ENCODE peak calls at places on chromosomes 4 and X, in eight cellular contexts. T is endothelial cell of umbilical vein, G is fibroblast of lung, B is GM23248, I is PC-9, X is HepG2, N is K562, V is A673. U is an unnamed sample. For H3K36me3, the result is how much of the 10 kb centered on the place peaks cover.

GRCh38 chr4:111602848-111603247 is 542.4 kb upstream of the FAM241A start:
- DNase-seq in T (peak), G (peak), B (peak), I (no peak), X (no peak), N (no peak), V (peak), U (no peak)

GRCh38 chrX:51404445-51404844 is 71.8 kb downstream of the NUDT10 start:
- DNase-seq in T (no peak), G (no peak), B (no peak), I (no peak), X (no peak), N (no peak), V (no peak), U (no peak)

GRCh38 chrX:139969286-139969685 is 4.0 kb upstream of the CXorf66 start:
- DNase-seq in T (no peak), G (no peak), B (no peak), I (no peak), X (no peak), N (no peak), V (peak), U (no peak)

GRCh38 chrX:77946571-77946970 is 22.9 kb downstream of the PGAM4 start:
- DNase-seq in T (no peak), G (no peak), B (no peak), I (no peak), X (no peak), N (no peak), V (no peak), U (no peak)

GRCh38 chr4:144754562-144755410 is 108.8 kb downstream of the HHIP start:
- DNase-seq in T (peak), G (peak), B (peak), I (no peak), X (no peak), N (no peak), V (peak), U (peak)

GRCh38 chr4:101831816-101832215 is 41.3 kb downstream of the BANK1 start:
- DNase-seq in T (no peak), G (no peak), B (no peak), I (no peak), X (no peak), N (no peak), V (no peak), U (no peak)

GRCh38 chr4:185773419-185773818 is 38.6 kb downstream of the SORBS2 start:
- DNase-seq in T (peak), G (no peak), B (no peak), I (no peak), X (no peak), N (no peak), V (no peak), U (peak)

GRCh38 chrX:47224266-47224895 is 5.9 kb downstream of the CDK16 start:
- DNase-seq in T (no peak), G (no peak), B (no peak), I (no peak), X (no peak), N (no peak), V (no peak), U (no peak)

GRCh38 chrX:41602946-41603345 is 85.8 kb upstream of the GPR34 start:
- DNase-seq in T (peak), G (peak), B (peak), I (no peak), X (no peak), N (no peak), V (peak), U (peak)

GRCh38 chr4:154234576-154234975 is 257.0 kb downstream of the DCHS2 start:
- DNase-seq in T (no peak), G (no peak), B (peak), I (no peak), X (no peak), N (no peak), V (no peak), U (no peak)

GRCh38 chr4:24791043-24791442 is 4.3 kb upstream of the SOD3 start:
- DNase-seq in T (no peak), G (no peak), B (no peak), I (no peak), X (no peak), N (no peak), V (no peak), U (no peak)

GRCh38 chrX:65034292-65034640 is 58.0 kb upstream of the ZC4H2 start:
- DNase-seq in T (no peak), G (no peak), B (peak), I (no peak), X (no peak), N (no peak), V (no peak), U (peak)

GRCh38 chr4:25370242-25370641 is 6.8 kb upstream of the ANAPC4 start:
- DNase-seq in T (no peak), G (no peak), B (no peak), I (no peak), X (no peak), N (no peak), V (no peak), U (peak)

DNA sequence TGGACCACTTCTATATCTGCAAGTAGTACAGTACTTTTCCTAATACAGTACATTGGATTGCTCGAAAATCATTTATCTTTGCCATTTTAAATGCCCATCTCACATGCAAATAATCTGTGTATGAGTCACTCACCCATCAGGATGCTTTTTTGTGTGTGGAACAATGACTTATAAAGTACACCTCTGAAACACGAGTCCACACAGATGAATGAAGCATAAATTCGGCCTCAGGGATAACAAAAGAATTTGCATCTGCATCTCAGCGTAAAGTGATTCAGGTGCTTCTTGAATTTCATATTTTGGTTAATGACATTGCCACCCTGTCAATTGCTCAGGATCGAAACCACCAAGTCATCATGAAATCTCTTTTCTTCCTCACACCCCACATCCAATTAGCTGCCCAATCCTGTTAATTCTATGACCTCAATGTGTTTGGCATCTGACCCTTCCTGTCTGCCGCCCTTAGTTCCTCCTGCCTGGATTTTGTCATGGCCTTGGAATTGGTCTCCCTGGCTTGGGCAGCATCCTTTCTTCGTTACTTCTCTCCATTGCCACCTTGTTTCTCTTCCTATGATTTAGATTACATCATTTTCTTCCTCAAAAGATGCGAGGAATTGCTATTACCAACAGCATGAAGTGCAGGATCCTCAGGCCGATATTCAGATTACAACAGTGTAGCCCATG is 161.6 kb upstream of the MID1 start:
- DNase-seq in T (no peak), G (peak), B (no peak), I (no peak), X (no peak), N (no peak), V (no peak), U (no peak)
- H3K27ac ChIP-seq in T (no peak), G (no peak), B (no peak), I (no peak), X (no peak), N (no peak), V (no peak), U (no peak)

DNA sequence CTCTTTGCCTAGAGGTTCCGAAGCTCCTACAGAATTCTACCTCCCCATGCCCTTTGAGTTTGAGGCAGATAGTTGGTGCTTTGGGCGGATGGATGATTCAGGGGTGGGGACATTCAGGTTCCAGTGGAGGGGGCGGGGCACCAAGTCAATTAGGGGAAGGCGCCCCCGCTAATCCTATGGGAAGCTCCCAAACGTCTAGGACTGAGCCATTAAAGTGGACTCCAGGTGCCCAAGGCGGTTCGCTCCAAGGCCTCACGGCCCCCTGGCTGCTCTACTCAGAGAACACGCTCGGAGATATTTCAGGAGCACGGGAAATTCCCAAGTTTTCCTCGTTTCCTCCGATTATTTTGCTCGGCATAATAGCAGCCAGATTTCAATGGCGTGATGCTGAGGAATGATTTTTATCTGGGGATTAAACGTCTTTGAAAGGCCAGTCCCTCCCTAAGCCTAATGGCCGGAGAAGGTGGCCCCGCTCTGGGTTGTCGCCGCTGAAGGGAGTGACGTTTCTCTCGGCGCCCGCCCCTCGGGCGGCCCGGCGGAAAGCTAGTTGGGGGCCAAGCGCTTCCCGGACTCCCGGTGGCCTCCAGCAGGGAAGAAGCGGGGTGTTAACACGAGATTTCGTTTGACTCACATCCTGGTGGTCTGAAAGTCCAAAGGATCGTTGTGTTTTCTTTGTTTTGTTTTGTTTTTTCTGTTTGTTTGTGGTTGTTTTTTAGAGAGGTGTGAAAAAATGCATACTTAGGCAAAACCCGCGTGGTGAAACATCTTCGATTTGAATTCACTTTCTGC is 1.5 kb downstream of the MSX1 start:
- DNase-seq in T (peak), G (no peak), B (peak), I (no peak), X (peak), N (no peak), V (no peak), U (peak)
- TF ChIP-seq EZH2 in T (no peak), G (no peak), B (no peak), I (no peak), X (no peak), N (no peak), V (no peak), U (peak)

DNA sequence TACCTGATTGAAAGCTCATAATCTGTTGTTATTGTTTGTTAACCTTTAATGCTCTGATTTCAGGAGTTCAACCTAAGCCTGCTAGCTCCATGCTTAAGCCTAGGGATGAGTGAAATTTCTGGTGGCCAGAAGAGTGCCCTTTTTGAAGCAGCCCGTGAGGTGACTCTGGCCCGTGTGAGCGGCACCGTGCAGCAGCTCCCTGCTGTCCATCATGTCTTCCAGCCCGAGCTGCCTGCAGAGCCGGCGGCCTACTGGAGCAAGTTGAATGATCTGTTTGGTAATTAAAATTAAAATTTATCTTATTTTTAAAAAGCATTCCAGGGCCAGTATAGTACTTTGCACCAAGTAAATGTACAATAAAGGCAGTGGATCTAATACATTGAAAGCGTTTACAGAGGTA is 37.1 kb upstream of the MSANTD1 start:
- DNase-seq in T (no peak), G (no peak), B (no peak), I (no peak), X (no peak), N (no peak), V (no peak), U (no peak)
- H3K36me3 ChIP-seq in T (under half), G (under half), B (under half), I (under half), X (half or more), N (half or more), V (under half), U (under half)

GRCh38 chrX:69264134-69264533 is 98.9 kb upstream of the PJA1 start:
- DNase-seq in T (no peak), G (no peak), B (no peak), I (no peak), X (no peak), N (no peak), V (no peak), U (peak)

GRCh38 chrX:69263421-69263820 is 98.2 kb upstream of the PJA1 start:
- DNase-seq in T (no peak), G (no peak), B (no peak), I (no peak), X (no peak), N (no peak), V (no peak), U (no peak)

DNA sequence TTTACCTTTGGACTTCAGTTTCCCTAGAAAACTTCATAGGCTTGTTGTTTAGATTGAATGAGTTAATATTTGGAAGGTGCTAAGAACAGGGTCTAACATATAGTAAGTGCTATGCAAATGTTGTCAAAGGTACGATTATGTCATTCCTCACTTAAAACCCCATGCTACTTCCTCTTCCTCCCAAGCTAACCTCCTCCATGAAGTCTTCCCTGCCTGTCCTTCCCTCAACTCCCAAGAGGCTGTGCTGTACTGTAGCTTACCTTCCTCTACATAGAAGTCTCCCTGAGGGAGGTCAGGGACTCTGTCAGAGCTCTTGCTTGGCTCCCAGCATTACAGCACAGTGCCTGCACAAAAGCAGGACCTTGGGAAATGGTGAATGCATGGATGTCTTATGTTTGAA is 103.4 kb upstream of the PJA1 start:
- DNase-seq in T (no peak), G (no peak), B (no peak), I (no peak), X (peak), N (no peak), V (no peak), U (no peak)
- H3K27ac ChIP-seq in T (no peak), G (no peak), B (no peak), I (no peak), X (no peak), N (no peak), V (no peak), U (no peak)

GRCh38 chr4:93830090-93830818 is 1.7 kb downstream of the ATOH1 start:
- DNase-seq in T (no peak), G (no peak), B (no peak), I (no peak), X (no peak), N (no peak), V (no peak), U (peak)

GRCh38 chr4:93835929-93836328 is 7.4 kb downstream of the ATOH1 start:
- DNase-seq in T (no peak), G (no peak), B (no peak), I (no peak), X (no peak), N (no peak), V (no peak), U (no peak)

GRCh38 chr4:93832097-93832496 is 3.5 kb downstream of the ATOH1 start:
- DNase-seq in T (no peak), G (no peak), B (no peak), I (no peak), X (no peak), N (no peak), V (no peak), U (peak)

GRCh38 chr4:93829531-93830089 is 1.1 kb downstream of the ATOH1 start:
- DNase-seq in T (no peak), G (no peak), B (peak), I (no peak), X (no peak), N (no peak), V (no peak), U (peak)

GRCh38 chr4:93834371-93835066 is 6.0 kb downstream of the ATOH1 start:
- DNase-seq in T (no peak), G (no peak), B (no peak), I (no peak), X (no peak), N (no peak), V (no peak), U (peak)
- TF ChIP-seq EZH2 in T (peak), G (no peak), B (no peak), I (no peak), X (no peak), N (no peak), V (no peak), U (peak)

GRCh38 chrX:73817381-73818199 is 254.6 kb downstream of the CHIC1 start:
- DNase-seq in T (no peak), G (peak), B (peak), I (no peak), X (no peak), N (no peak), V (no peak), U (no peak)

GRCh38 chrX:73812256-73812655 is 249.3 kb downstream of the CHIC1 start:
- DNase-seq in T (no peak), G (no peak), B (peak), I (no peak), X (no peak), N (no peak), V (no peak), U (no peak)
- H3K36me3 ChIP-seq in T (under half), G (under half), B (under half), I (under half), X (under half), N (under half), V (under half), U (under half)

GRCh38 chr4:83454626-83455025 is 997 bp downstream of the HELQ start:
- DNase-seq in T (no peak), G (peak), B (no peak), I (no peak), X (no peak), N (no peak), V (peak), U (peak)

GRCh38 chr4:83455300-83456183 is at the start of the genes HELQ and MRPS18C:
- DNase-seq in T (peak), G (peak), B (peak), I (peak), X (peak), N (peak), V (peak), U (peak)

DNA sequence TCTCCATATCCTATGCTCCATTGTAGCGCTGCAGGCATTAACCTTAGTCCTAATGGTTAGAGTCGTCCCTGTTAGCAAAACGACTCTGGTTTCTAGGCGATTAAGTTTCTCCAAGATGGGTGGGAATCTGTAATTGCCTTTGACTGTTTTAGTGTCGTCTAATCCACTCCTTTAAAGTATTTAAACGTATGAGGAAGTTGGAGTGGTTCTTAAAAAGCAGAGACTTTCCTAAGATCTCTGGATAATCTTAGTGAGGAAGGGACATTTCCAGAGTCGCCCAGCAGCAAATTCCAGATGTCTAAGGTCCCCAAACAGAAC is 285 bp downstream of the MRPS18C start:
- DNase-seq in T (no peak), G (no peak), B (no peak), I (no peak), X (no peak), N (no peak), V (no peak), U (no peak)
- H3K27ac ChIP-seq in T (peak), G (peak), B (peak), I (peak), X (peak), N (peak), V (peak), U (peak)

DNA sequence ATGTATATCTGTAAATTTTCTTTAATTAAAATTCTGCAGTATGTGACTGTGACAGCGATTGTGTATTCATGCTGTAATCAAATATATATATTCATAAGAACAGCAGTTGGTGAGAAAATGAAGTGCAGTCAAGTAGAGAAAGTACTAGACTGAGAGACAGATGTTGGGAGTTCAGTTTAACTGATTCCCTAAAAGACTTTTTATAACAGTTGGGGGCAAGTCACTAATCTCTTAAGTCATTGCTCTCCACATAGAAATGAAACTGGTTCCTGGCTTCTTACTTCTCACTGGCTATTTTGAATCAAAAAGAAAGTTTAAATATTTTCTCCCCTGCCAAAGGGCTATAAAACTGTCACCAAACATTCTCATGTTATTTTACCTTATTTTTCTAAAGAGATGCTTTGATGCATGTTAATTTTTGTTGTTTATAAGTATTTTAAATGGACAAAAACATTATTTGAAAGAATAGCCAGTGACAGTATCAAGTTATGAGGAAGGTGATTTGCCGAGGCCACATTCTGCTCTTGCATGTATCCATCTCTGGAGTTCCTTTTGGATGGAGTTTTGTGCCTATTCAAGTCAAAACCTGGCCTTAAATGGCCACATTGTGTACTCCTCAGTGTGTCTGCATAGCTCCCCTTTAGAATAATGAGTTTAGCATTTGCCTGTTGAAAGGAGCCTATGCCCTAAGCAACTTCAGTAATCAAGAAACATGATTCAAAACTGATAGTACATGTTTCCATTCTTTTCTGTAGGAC is 30.8 kb downstream of the EXOC1 start:
- DNase-seq in T (no peak), G (no peak), B (no peak), I (no peak), X (no peak), N (no peak), V (no peak), U (peak)
- TF ChIP-seq EZH2 in T (no peak), G (no peak), B (no peak), I (no peak), X (no peak), N (no peak), V (no peak), U (no peak)

U was measured in neural progenitor cell.